ENCODE peak calls at places on chromosome 17, in five cellular contexts. One of them, this sample, is unnamed.

GRCh38 chr17:7293131-7293557 is 1.3 kb downstream of the YBX2 start:
- DNase-seq in heart right ventricle: no peak
- DNase-seq in AG10803: no peak
- DNase-seq in uterus: no peak
- DNase-seq in H9: no peak
- DNase-seq in this sample: no peak

GRCh38 chr17:7241783-7242716 is at the start of gene GABARAP:
- DNase-seq in AG10803: peak
- DNase-seq in uterus: peak
- DNase-seq in H9: peak
- DNase-seq in heart right ventricle: peak
- DNase-seq in this sample: peak

GRCh38 chr17:20191066-20191465 is 181.9 kb downstream of the SPECC1 start:
- DNase-seq in AG10803: peak
- DNase-seq in heart right ventricle: no peak
- DNase-seq in H9: no peak
- DNase-seq in uterus: no peak
- DNase-seq in this sample: no peak

GRCh38 chr17:59837362-59838195 is 55.2 kb downstream of the TUBD1 start:
- DNase-seq in heart right ventricle: peak
- DNase-seq in H9: peak
- DNase-seq in AG10803: peak
- DNase-seq in uterus: peak
- DNase-seq in this sample: peak

GRCh38 chr17:42817866-42818265 is 6.2 kb downstream of the BECN1 start:
- DNase-seq in heart right ventricle: no peak
- DNase-seq in uterus: no peak
- DNase-seq in H9: no peak
- DNase-seq in AG10803: peak
- DNase-seq in this sample: no peak

GRCh38 chr17:58402679-58403078 is 14.7 kb downstream of the RNF43 start:
- DNase-seq in AG10803: peak
- DNase-seq in heart right ventricle: no peak
- DNase-seq in uterus: no peak
- DNase-seq in H9: peak
- DNase-seq in this sample: no peak

GRCh38 chr17:57577751-57578607 is 167.1 kb downstream of the CCDC182 start:
- DNase-seq in AG10803: peak
- DNase-seq in H9: no peak
- DNase-seq in heart right ventricle: no peak
- DNase-seq in uterus: peak
- DNase-seq in this sample: no peak

GRCh38 chr17:81868674-81869220 is 2.4 kb downstream of the ARHGDIA start:
- DNase-seq in AG10803: peak
- DNase-seq in heart right ventricle: peak
- DNase-seq in uterus: peak
- DNase-seq in H9: peak
- DNase-seq in this sample: no peak

GRCh38 chr17:11885051-11885450 is 112.2 kb downstream of the ZNF18 start:
- DNase-seq in H9: no peak
- DNase-seq in heart right ventricle: no peak
- DNase-seq in uterus: no peak
- DNase-seq in AG10803: no peak
- DNase-seq in this sample: no peak

GRCh38 chr17:15945493-15946209 is 721 bp downstream of the ADORA2B start:
- DNase-seq in uterus: no peak
- DNase-seq in H9: no peak
- DNase-seq in heart right ventricle: no peak
- DNase-seq in AG10803: no peak
- DNase-seq in this sample: no peak

GRCh38 chr17:36068524-36068923 is 4.5 kb downstream of the CCL18 start:
- DNase-seq in H9: no peak
- DNase-seq in AG10803: no peak
- DNase-seq in uterus: no peak
- DNase-seq in heart right ventricle: no peak
- DNase-seq in this sample: no peak

GRCh38 chr17:61862975-61863800 is at the start of gene BRIP1:
- DNase-seq in uterus: peak
- DNase-seq in heart right ventricle: peak
- DNase-seq in H9: peak
- DNase-seq in AG10803: peak
- DNase-seq in this sample: peak

GRCh38 chr17:69282002-69282401 is 44.9 kb downstream of the ABCA5 start:
- DNase-seq in AG10803: no peak
- DNase-seq in H9: no peak
- DNase-seq in uterus: no peak
- DNase-seq in heart right ventricle: no peak
- DNase-seq in this sample: no peak

GRCh38 chr17:82391496-82392066 is 20.0 kb downstream of the UTS2R start:
- DNase-seq in H9: no peak
- DNase-seq in heart right ventricle: no peak
- DNase-seq in AG10803: no peak
- DNase-seq in uterus: no peak
- DNase-seq in this sample: no peak

GRCh38 chr17:1873418-1873817 is 43.6 kb downstream of the RPA1 start:
- DNase-seq in AG10803: no peak
- DNase-seq in uterus: no peak
- DNase-seq in heart right ventricle: no peak
- DNase-seq in H9: no peak
- DNase-seq in this sample: peak

GRCh38 chr17:4187076-4187475 is 44.1 kb downstream of the CYB5D2 start:
- DNase-seq in H9: peak
- DNase-seq in uterus: peak
- DNase-seq in AG10803: peak
- DNase-seq in heart right ventricle: no peak
- DNase-seq in this sample: no peak

GRCh38 chr17:57687642-57688041 is 57.5 kb downstream of the CCDC182 start:
- DNase-seq in uterus: no peak
- DNase-seq in H9: no peak
- DNase-seq in heart right ventricle: no peak
- DNase-seq in AG10803: no peak
- DNase-seq in this sample: no peak

GRCh38 chr17:72603346-72604242 is 482.8 kb downstream of the SOX9 start:
- DNase-seq in heart right ventricle: no peak
- DNase-seq in uterus: no peak
- DNase-seq in H9: no peak
- DNase-seq in AG10803: peak
- DNase-seq in this sample: no peak

DNA sequence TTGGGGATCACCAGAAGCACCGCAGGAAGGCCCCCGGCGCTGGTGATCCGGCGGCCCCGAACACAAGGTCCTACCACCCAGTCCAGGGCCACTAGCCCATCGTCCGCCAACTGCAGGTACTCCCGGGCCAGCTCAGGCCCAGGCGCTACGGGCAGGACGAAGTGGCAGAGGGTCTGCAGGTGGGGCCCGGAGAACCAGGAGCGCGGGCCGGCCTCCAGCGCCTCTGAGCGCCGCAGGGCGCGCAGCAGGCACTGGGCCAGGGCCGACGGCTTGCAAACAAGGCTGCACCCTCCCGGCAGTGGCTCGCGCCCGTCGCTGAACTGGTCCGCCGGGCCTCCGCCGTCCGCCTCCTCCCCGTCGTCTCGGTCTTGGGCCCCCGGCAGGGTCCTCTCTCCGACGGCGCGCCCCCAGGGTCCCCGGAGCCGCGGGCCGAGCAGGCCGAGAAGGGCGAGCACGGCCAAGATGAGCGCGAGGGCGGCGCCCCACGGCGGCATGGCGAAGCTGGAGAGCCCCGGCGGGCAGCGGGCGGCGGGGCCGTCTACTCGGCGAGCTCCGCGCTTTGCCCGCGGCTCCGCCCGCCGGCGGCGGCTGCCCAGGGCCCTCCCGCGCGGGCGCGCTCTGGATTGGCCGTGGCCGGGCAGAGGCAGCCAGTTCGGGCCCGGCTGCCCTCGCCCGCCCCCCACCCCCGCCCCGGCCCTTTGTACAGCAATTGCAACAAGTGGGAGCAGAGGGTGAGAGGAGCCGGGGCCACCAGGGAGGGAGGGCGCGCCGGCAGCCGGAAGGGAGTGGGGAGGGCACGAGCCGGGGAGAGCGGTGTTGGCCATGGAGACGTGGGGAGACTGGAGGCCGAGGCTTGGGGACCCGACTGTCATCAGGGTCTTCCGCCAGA is at the start of gene ABHD15:
- DNase-seq in H9: peak
- DNase-seq in heart right ventricle: peak
- DNase-seq in AG10803: peak
- DNase-seq in uterus: peak
- DNase-seq in this sample: peak
- TF ChIP-seq CTCF in H9: no peak
- TF ChIP-seq CTCF in heart right ventricle: no peak
- TF ChIP-seq CTCF in AG10803: no peak
- TF ChIP-seq CTCF in uterus: peak
- TF ChIP-seq CTCF in this sample: no peak

GRCh38 chr17:44219636-44220210 is at the start of gene UBTF:
- DNase-seq in H9: peak
- DNase-seq in uterus: peak
- DNase-seq in AG10803: peak
- DNase-seq in heart right ventricle: peak
- DNase-seq in this sample: peak
- TF ChIP-seq CTCF in H9: no peak
- TF ChIP-seq CTCF in uterus: no peak
- TF ChIP-seq CTCF in AG10803: no peak
- TF ChIP-seq CTCF in heart right ventricle: no peak
- TF ChIP-seq CTCF in this sample: peak

GRCh38 chr17:16945513-16946201 is 26.3 kb downstream of the TNFRSF13B start:
- DNase-seq in AG10803: no peak
- DNase-seq in uterus: no peak
- DNase-seq in H9: peak
- DNase-seq in heart right ventricle: no peak
- DNase-seq in this sample: no peak
- TF ChIP-seq CTCF in AG10803: no peak
- TF ChIP-seq CTCF in uterus: no peak
- TF ChIP-seq CTCF in H9: peak
- TF ChIP-seq CTCF in heart right ventricle: no peak
- TF ChIP-seq CTCF in this sample: no peak

DNA sequence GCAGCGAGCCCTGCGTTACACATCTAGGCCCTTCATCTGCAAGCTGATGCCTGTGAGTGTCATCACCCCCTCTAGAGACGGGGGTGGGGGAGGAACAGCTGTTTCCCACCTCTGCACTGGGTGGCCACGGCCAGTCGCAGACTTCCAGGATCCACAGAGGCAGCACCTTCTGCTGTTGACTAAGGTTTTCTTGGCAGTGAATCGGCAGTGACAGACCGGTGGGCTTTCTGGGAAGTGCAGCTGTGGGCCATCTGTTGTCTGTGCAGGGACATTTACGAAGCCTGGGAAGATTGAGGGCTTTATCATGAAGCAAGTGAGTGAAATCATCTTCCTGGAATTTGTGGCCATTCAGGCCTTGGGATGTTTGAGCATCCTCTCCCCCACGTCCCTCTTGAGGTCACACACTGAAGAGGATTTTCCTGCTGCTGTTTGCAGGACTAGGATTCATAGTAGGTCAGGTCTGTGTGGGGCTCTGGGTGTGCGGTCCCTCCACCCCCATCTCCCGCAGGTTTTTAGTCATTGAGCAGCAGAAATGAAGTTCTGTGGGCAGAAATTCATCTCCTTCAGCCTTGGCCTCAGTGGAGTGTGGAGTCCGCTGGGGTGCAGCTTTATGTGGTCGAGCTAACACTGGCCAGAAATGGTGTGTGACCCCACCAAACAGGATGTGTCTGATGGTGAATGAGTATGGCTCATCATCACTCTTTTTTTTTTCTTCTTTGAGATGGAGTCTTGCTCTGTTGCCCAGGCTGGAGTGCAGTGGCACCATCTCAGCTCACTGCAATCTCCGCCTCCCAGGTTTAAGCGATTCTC is 12.0 kb downstream of the PGS1 start:
- DNase-seq in AG10803: peak
- DNase-seq in heart right ventricle: peak
- DNase-seq in uterus: peak
- DNase-seq in H9: peak
- DNase-seq in this sample: no peak
- TF ChIP-seq CTCF in AG10803: peak
- TF ChIP-seq CTCF in heart right ventricle: no peak
- TF ChIP-seq CTCF in uterus: peak
- TF ChIP-seq CTCF in H9: peak
- TF ChIP-seq CTCF in this sample: no peak

DNA sequence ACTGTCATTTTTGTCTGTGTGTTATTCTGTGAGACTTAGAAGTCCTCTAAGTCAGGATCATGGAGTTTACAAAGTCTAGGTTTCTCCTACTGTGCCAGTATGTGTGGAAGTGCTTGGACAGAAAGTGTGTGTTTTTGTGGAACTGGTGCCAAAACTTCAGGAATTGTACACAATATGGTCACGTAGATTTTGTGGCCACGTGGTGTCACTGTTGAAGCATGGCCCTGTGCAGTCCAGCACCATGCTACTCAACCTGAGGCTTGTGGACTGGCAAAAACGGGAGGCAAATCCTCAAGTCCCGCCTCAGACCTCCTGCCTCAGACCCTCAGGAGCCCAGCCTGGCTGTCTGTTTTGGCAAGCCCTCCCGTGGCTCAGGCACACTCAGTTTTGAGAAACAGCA is 16.7 kb upstream of the ALKBH5 start:
- DNase-seq in H9: no peak
- DNase-seq in uterus: no peak
- DNase-seq in heart right ventricle: no peak
- DNase-seq in AG10803: no peak
- DNase-seq in this sample: no peak
- TF ChIP-seq CTCF in H9: no peak
- TF ChIP-seq CTCF in uterus: no peak
- TF ChIP-seq CTCF in heart right ventricle: no peak
- TF ChIP-seq CTCF in AG10803: peak
- TF ChIP-seq CTCF in this sample: peak

GRCh38 chr17:9254841-9255240 is 233.5 kb downstream of the NTN1 start:
- DNase-seq in heart right ventricle: no peak
- DNase-seq in H9: no peak
- DNase-seq in AG10803: no peak
- DNase-seq in uterus: no peak
- DNase-seq in this sample: no peak

GRCh38 chr17:9258115-9259020 is 237.1 kb downstream of the NTN1 start:
- DNase-seq in heart right ventricle: no peak
- DNase-seq in H9: no peak
- DNase-seq in uterus: no peak
- DNase-seq in AG10803: no peak
- DNase-seq in this sample: no peak

GRCh38 chr17:9255838-9256237 is 234.5 kb downstream of the NTN1 start:
- DNase-seq in H9: no peak
- DNase-seq in AG10803: no peak
- DNase-seq in heart right ventricle: no peak
- DNase-seq in uterus: no peak
- DNase-seq in this sample: no peak

GRCh38 chr17:9256944-9257629 is 235.8 kb downstream of the NTN1 start:
- DNase-seq in uterus: no peak
- DNase-seq in AG10803: peak
- DNase-seq in heart right ventricle: no peak
- DNase-seq in H9: no peak
- DNase-seq in this sample: no peak

DNA sequence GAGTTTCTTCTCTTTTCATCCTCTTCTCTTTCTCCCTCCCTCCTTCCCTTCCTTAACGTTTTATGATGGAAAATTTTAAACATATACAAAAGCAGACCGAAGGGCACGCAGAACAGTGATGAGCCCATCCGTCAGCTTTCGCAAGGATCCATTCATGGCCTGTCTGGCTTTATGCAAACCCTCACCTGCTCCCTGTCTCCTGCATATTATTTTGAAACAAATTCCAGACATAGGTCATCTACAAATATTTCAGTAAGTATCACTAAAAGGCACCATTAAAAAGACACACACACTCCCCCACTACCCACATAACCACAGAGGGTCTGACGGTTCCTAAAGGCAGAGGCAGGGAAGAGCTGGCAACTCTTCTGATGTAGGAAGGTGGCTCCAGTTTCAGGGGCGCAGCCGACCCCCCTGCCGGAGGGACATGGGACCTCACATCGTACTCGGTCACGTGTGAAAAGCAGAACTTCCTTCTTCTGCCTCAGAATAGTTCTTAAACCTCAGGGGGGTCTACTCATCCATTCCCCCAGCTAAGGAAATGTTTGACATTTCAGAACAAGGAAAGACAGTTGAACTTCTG is 235.1 kb downstream of the NTN1 start:
- DNase-seq in AG10803: no peak
- DNase-seq in H9: no peak
- DNase-seq in heart right ventricle: no peak
- DNase-seq in uterus: no peak
- DNase-seq in this sample: no peak
- TF ChIP-seq CTCF in AG10803: no peak
- TF ChIP-seq CTCF in H9: no peak
- TF ChIP-seq CTCF in heart right ventricle: no peak
- TF ChIP-seq CTCF in uterus: no peak
- TF ChIP-seq CTCF in this sample: peak